ENCODE peak calls at places on chromosomes 6 and 20, in ten cellular contexts. C, W, R, H, F, Q, O, Y, E and T are unnamed samples.

GRCh38 chr6:12637960-12638641 is 78.5 kb upstream of the PHACTR1 start:
- DNase-seq in Q (peak; percentile 60), C (peak; percentile 90), H (peak; percentile 20), W (peak; percentile 27), O (no peak), E (no peak), F (peak; percentile 74), Y (no peak), R (peak; percentile 34), T (no peak)

GRCh38 chr20:5662769-5663168 is 87.4 kb upstream of the SHLD1 start:
- DNase-seq in H (peak; percentile 16), F (no peak), C (no peak), E (no peak), O (no peak), Q (no peak), R (no peak), Y (no peak), W (no peak), T (no peak)

GRCh38 chr6:156779206-156780116 is 2.3 kb downstream of the ARID1B start:
- DNase-seq in E (peak; percentile 20), C (peak; percentile 47), W (peak; percentile 48), Q (peak; percentile 58), R (no peak), H (peak; percentile 60), F (no peak), Y (peak; percentile 80), O (peak; percentile 83), T (peak; percentile 18)

GRCh38 chr20:44954198-44954597 is 6.0 kb downstream of the TOMM34 start:
- DNase-seq in R (no peak), Q (no peak), Y (no peak), C (no peak), O (no peak), H (no peak), F (no peak), E (no peak), W (no peak), T (no peak)

GRCh38 chr20:40638414-40638813 is 50.6 kb downstream of the MAFB start:
- DNase-seq in R (no peak), F (no peak), O (no peak), Y (no peak), C (no peak), H (no peak), E (no peak), Q (no peak), W (no peak), T (no peak)

GRCh38 chr20:59485576-59486250 is 118.6 kb upstream of the PHACTR3 start:
- DNase-seq in W (no peak), O (no peak), F (no peak), H (no peak), Y (no peak), C (no peak), E (no peak), Q (no peak), R (no peak), T (no peak)

GRCh38 chr20:50189681-50190250 is 864 bp upstream of the CEBPB start:
- DNase-seq in Q (peak; percentile 70), E (peak; percentile 13), F (no peak), C (no peak), O (peak; percentile 62), R (peak; percentile 60), W (peak; percentile 58), Y (peak; percentile 81), H (no peak), T (no peak)

GRCh38 chr20:33211817-33212424 is 5.2 kb upstream of the BPIFA3 start:
- DNase-seq in Q (peak; percentile 82), W (no peak), H (peak; percentile 80), O (no peak), C (peak; percentile 50), F (peak; percentile 34), Y (no peak), R (peak; percentile 77), E (no peak), T (no peak)

GRCh38 chr20:37314617-37315292 is 25.3 kb downstream of the MANBAL start:
- DNase-seq in R (no peak), C (no peak), H (no peak), Q (no peak), W (peak; percentile 61), O (no peak), E (no peak), F (no peak), Y (no peak), T (no peak)

GRCh38 chr20:22070546-22070945 is 365.1 kb downstream of the PAX1 start:
- DNase-seq in F (peak; percentile 23), Y (peak; percentile 51), C (no peak), H (no peak), Q (no peak), E (no peak), R (no peak), W (peak; percentile 19), O (no peak), T (no peak)

GRCh38 chr6:126625019-126625418 is 285.1 kb downstream of the CENPW start:
- DNase-seq in E (no peak), Q (no peak), W (no peak), H (no peak), F (peak; percentile 43), Y (no peak), O (no peak), C (peak; percentile 20), R (no peak), T (no peak)

GRCh38 chr20:3195607-3196230 is 8.8 kb downstream of the DDRGK1 start:
- DNase-seq in H (no peak), F (no peak), W (no peak), O (peak; percentile 79), Y (no peak), E (no peak), R (no peak), C (no peak), Q (no peak), T (no peak)

GRCh38 chr6:106608080-106608668 is 21.1 kb downstream of the RTN4IP1 start:
- DNase-seq in W (no peak), H (peak; percentile 41), Y (no peak), Q (no peak), C (peak; percentile 76), O (no peak), E (no peak), R (no peak), F (peak; percentile 56), T (no peak)